ENCODE peak calls at places on chromosome 20, in eight cellular contexts. Y, K, F, P, U, S, B and L are unnamed samples.

GRCh38 chr20:24894967-24895366 is 54.1 kb upstream of the CST7 start:
- DNase-seq in F (no peak), B (no peak), K (no peak), Y (no peak), S (no peak), P (no peak), U (no peak), L (no peak)

GRCh38 chr20:63322146-63322922 is 29.3 kb downstream of the COL20A1 start:
- DNase-seq in Y (no peak), F (peak; percentile 64), U (no peak), P (peak; percentile 30), K (no peak), S (no peak), B (no peak), L (peak; percentile 60)

GRCh38 chr20:329325-329695 is 4.0 kb downstream of the SOX12 start:
- DNase-seq in B (no peak), P (no peak), U (no peak), S (no peak), Y (no peak), F (no peak), K (no peak), L (no peak)

GRCh38 chr20:62888910-62889309 is 27.3 kb upstream of the TCFL5 start:
- DNase-seq in B (no peak), U (no peak), F (no peak), P (no peak), Y (no peak), K (no peak), S (no peak), L (no peak)

GRCh38 chr20:62872184-62872862 is 10.7 kb upstream of the TCFL5 start:
- DNase-seq in S (no peak), B (no peak), U (no peak), Y (no peak), P (no peak), F (no peak), K (no peak), L (no peak)

GRCh38 chr20:41174373-41174772 is 37.0 kb downstream of the PLCG1 start:
- DNase-seq in K (no peak), Y (peak; percentile 5), U (no peak), S (no peak), B (no peak), F (no peak), P (no peak), L (no peak)

GRCh38 chr20:58706975-58707681 is 14.5 kb downstream of the NPEPL1 start:
- DNase-seq in B (no peak), U (no peak), S (no peak), K (no peak), Y (no peak), F (no peak), P (no peak), L (peak; percentile 53)

GRCh38 chr20:31602779-31603441 is 2.2 kb upstream of the ID1 start:
- DNase-seq in F (no peak), P (no peak), Y (no peak), K (no peak), S (peak; percentile 55), B (no peak), U (peak; percentile 80), L (no peak)

GRCh38 chr20:63453029-63453523 is 19.4 kb downstream of the KCNQ2 start:
- DNase-seq in B (no peak), P (no peak), K (no peak), U (no peak), Y (no peak), S (no peak), F (no peak), L (no peak)

GRCh38 chr20:59526242-59527225 is 77.8 kb upstream of the PHACTR3 start:
- DNase-seq in K (peak; percentile 47), P (no peak), U (peak; percentile 8), B (peak; percentile 35), Y (no peak), S (no peak), F (no peak), L (no peak)

GRCh38 chr20:24610341-24611115 is 141.1 kb downstream of the SYNDIG1 start:
- DNase-seq in S (no peak), K (peak; percentile 43), B (no peak), U (no peak), Y (no peak), P (no peak), F (no peak), L (no peak)

GRCh38 chr20:57596998-57597939 is 23.0 kb downstream of the ZBP1 start:
- DNase-seq in F (peak; percentile 65), P (no peak), S (peak; percentile 63), U (peak; percentile 50), B (peak; percentile 86), K (peak; percentile 87), Y (peak; percentile 61), L (peak; percentile 79)

GRCh38 chr20:57990396-57990987 is 238.0 kb downstream of the ANKRD60 start:
- DNase-seq in B (no peak), P (no peak), U (peak; percentile 57), K (no peak), F (no peak), S (no peak), Y (peak; percentile 15), L (no peak)